ENCODE peak calls at places on chromosomes 2 and 18, in five cellular contexts. One of them, this sample, is unnamed.

GRCh38 chr2:235669983-235670962 is 176.4 kb downstream of the AGAP1 start:
- DNase-seq in fibroblast of lung: peak
- DNase-seq in effector memory CD4-positive, alpha-beta T cell: no peak
- DNase-seq in right cardiac atrium: peak
- DNase-seq in activated CD8-positive, alpha-beta memory T cell treated with anti-CD3 and anti-CD28 coated beads for 1 hour: no peak
- DNase-seq in this sample: peak

GRCh38 chr2:64426191-64426952 is 27.6 kb upstream of the LGALSL start:
- DNase-seq in effector memory CD4-positive, alpha-beta T cell: no peak
- DNase-seq in activated CD8-positive, alpha-beta memory T cell treated with anti-CD3 and anti-CD28 coated beads for 1 hour: no peak
- DNase-seq in fibroblast of lung: peak
- DNase-seq in right cardiac atrium: no peak
- DNase-seq in this sample: no peak

GRCh38 chr2:162825578-162825977 is 13.0 kb downstream of the KCNH7 start:
- DNase-seq in activated CD8-positive, alpha-beta memory T cell treated with anti-CD3 and anti-CD28 coated beads for 1 hour: no peak
- DNase-seq in effector memory CD4-positive, alpha-beta T cell: no peak
- DNase-seq in fibroblast of lung: no peak
- DNase-seq in right cardiac atrium: no peak
- DNase-seq in this sample: no peak

GRCh38 chr2:58805126-58805525 is 564.0 kb upstream of the FANCL start:
- DNase-seq in activated CD8-positive, alpha-beta memory T cell treated with anti-CD3 and anti-CD28 coated beads for 1 hour: no peak
- DNase-seq in effector memory CD4-positive, alpha-beta T cell: no peak
- DNase-seq in fibroblast of lung: no peak
- DNase-seq in right cardiac atrium: no peak
- DNase-seq in this sample: no peak

GRCh38 chr2:159075726-159076125 is 107.3 kb downstream of the TANC1 start:
- DNase-seq in effector memory CD4-positive, alpha-beta T cell: no peak
- DNase-seq in fibroblast of lung: peak
- DNase-seq in activated CD8-positive, alpha-beta memory T cell treated with anti-CD3 and anti-CD28 coated beads for 1 hour: no peak
- DNase-seq in right cardiac atrium: no peak
- DNase-seq in this sample: no peak

GRCh38 chr2:218979846-218980738 is 4.9 kb downstream of the FEV start:
- DNase-seq in effector memory CD4-positive, alpha-beta T cell: peak
- DNase-seq in right cardiac atrium: peak
- DNase-seq in activated CD8-positive, alpha-beta memory T cell treated with anti-CD3 and anti-CD28 coated beads for 1 hour: peak
- DNase-seq in fibroblast of lung: peak
- DNase-seq in this sample: peak

GRCh38 chr2:40556298-40556697 is 104.4 kb upstream of the SLC8A1 start:
- DNase-seq in right cardiac atrium: no peak
- DNase-seq in activated CD8-positive, alpha-beta memory T cell treated with anti-CD3 and anti-CD28 coated beads for 1 hour: no peak
- DNase-seq in effector memory CD4-positive, alpha-beta T cell: no peak
- DNase-seq in fibroblast of lung: peak
- DNase-seq in this sample: no peak

GRCh38 chr2:135052042-135052876 is at the start of gene RAB3GAP1:
- DNase-seq in right cardiac atrium: peak
- DNase-seq in fibroblast of lung: peak
- DNase-seq in effector memory CD4-positive, alpha-beta T cell: peak
- DNase-seq in activated CD8-positive, alpha-beta memory T cell treated with anti-CD3 and anti-CD28 coated beads for 1 hour: peak
- DNase-seq in this sample: peak

GRCh38 chr2:147223119-147223518 is 621.7 kb upstream of the ACVR2A start:
- DNase-seq in right cardiac atrium: no peak
- DNase-seq in activated CD8-positive, alpha-beta memory T cell treated with anti-CD3 and anti-CD28 coated beads for 1 hour: no peak
- DNase-seq in fibroblast of lung: no peak
- DNase-seq in effector memory CD4-positive, alpha-beta T cell: no peak
- DNase-seq in this sample: no peak

GRCh38 chr18:46632401-46633089 is 24.5 kb downstream of the LOXHD1 start:
- DNase-seq in right cardiac atrium: no peak
- DNase-seq in fibroblast of lung: no peak
- DNase-seq in effector memory CD4-positive, alpha-beta T cell: no peak
- DNase-seq in activated CD8-positive, alpha-beta memory T cell treated with anti-CD3 and anti-CD28 coated beads for 1 hour: no peak
- DNase-seq in this sample: no peak

GRCh38 chr2:234437642-234438321 is 59.1 kb downstream of the ARL4C start:
- DNase-seq in activated CD8-positive, alpha-beta memory T cell treated with anti-CD3 and anti-CD28 coated beads for 1 hour: no peak
- DNase-seq in fibroblast of lung: no peak
- DNase-seq in right cardiac atrium: no peak
- DNase-seq in effector memory CD4-positive, alpha-beta T cell: no peak
- DNase-seq in this sample: peak

GRCh38 chr2:229732897-229733296 is 18.5 kb upstream of the DNER start:
- DNase-seq in activated CD8-positive, alpha-beta memory T cell treated with anti-CD3 and anti-CD28 coated beads for 1 hour: no peak
- DNase-seq in effector memory CD4-positive, alpha-beta T cell: no peak
- DNase-seq in right cardiac atrium: no peak
- DNase-seq in fibroblast of lung: no peak
- DNase-seq in this sample: no peak